ENCODE peak calls at places on chromosomes 16 and 17, in nine cellular contexts. M is NCI-H2081; G is T-helper 17 cell; U is stimulated activated CD8-positive, alpha-beta memory T cell treated with anti-CD3 and anti-CD28 coated beads, Interleukin-15, amount 100 ng/mL, for 24 hours; J is T-helper 1 cell; E is activated T-cell treated with anti-CD3 and anti-CD28 coated beads for 1 hour; O is brain microvascular endothelial cell; W is endothelial cell; B is epithelial cell of esophagus. T is an unnamed sample.

GRCh38 chr16:72198021-72198420 is 26.1 kb upstream of the PMFBP1 start:
- DNase-seq in B (no peak), O (peak), E (no peak), G (no peak), U (no peak), J (no peak), W (no peak), M (no peak), T (no peak)

GRCh38 chr17:38464723-38465419 is 36.6 kb downstream of the ARHGAP23 start:
- DNase-seq in W (no peak), E (no peak), M (no peak), G (no peak), J (no peak), B (peak), O (peak), U (no peak), T (no peak)

GRCh38 chr17:16988749-16989229 is 16.9 kb upstream of the TNFRSF13B start:
- DNase-seq in E (no peak), O (no peak), U (no peak), W (no peak), G (no peak), M (no peak), J (no peak), B (no peak), T (no peak)

GRCh38 chr17:31511583-31511982 is 120.1 kb downstream of the RAB11FIP4 start:
- DNase-seq in U (no peak), W (no peak), E (no peak), G (no peak), M (no peak), B (no peak), J (no peak), O (no peak), T (no peak)

GRCh38 chr16:48500981-48501380 is 109.0 kb downstream of the N4BP1 start:
- DNase-seq in J (no peak), O (no peak), B (no peak), M (no peak), U (no peak), E (no peak), G (no peak), W (no peak), T (no peak)

GRCh38 chr16:85240982-85241924 is 129.0 kb upstream of the CIBAR2 start:
- DNase-seq in E (no peak), G (no peak), U (no peak), M (no peak), W (no peak), J (no peak), B (no peak), O (no peak), T (no peak)

GRCh38 chr16:55373489-55373832 is 49.5 kb downstream of the IRX6 start:
- DNase-seq in O (no peak), B (no peak), G (no peak), M (no peak), W (no peak), J (no peak), U (no peak), E (no peak), T (no peak)

GRCh38 chr16:81600275-81600674 is 155.7 kb downstream of the CMIP start:
- DNase-seq in O (peak), B (peak), M (no peak), G (no peak), E (no peak), W (no peak), J (no peak), U (no peak), T (no peak)

GRCh38 chr16:18041864-18042834 is 294.4 kb downstream of the NPIPA8 start:
- DNase-seq in M (no peak), O (no peak), B (no peak), E (no peak), G (no peak), W (no peak), U (no peak), J (no peak), T (no peak)

GRCh38 chr17:9011001-9011400 is 10.3 kb upstream of the NTN1 start:
- DNase-seq in M (no peak), W (no peak), G (no peak), B (no peak), E (no peak), O (no peak), U (no peak), J (no peak), T (no peak)

GRCh38 chr17:40854175-40854814 is 12.7 kb downstream of the KRT12 start:
- DNase-seq in O (peak), J (no peak), B (peak), G (no peak), U (no peak), E (no peak), W (no peak), M (no peak), T (no peak)

GRCh38 chr16:55340445-55340844 is 16.4 kb downstream of the IRX6 start:
- DNase-seq in B (no peak), W (no peak), M (no peak), G (no peak), O (no peak), E (no peak), J (no peak), U (no peak), T (no peak)

GRCh38 chr17:34756670-34757021 is 177.3 kb downstream of the TMEM132E start:
- DNase-seq in M (no peak), O (no peak), B (no peak), E (no peak), G (no peak), W (no peak), U (no peak), J (no peak), T (no peak)

GRCh38 chr16:70680495-70681381 is 5.1 kb downstream of the MTSS2 start:
- DNase-seq in W (peak), G (no peak), J (no peak), M (no peak), O (no peak), E (no peak), B (no peak), U (no peak), T (no peak)

GRCh38 chr16:3953728-3954410 is 73.4 kb upstream of the CREBBP start:
- DNase-seq in J (no peak), U (no peak), M (no peak), B (no peak), W (no peak), G (no peak), E (no peak), O (no peak), T (no peak)

GRCh38 chr16:12271006-12271405 is 294.5 kb downstream of the SNX29 start:
- DNase-seq in J (no peak), W (peak), B (peak), O (no peak), M (no peak), G (no peak), U (no peak), E (no peak), T (no peak)

GRCh38 chr17:50363217-50364060 is 9.5 kb downstream of the MRPL27 start:
- DNase-seq in G (no peak), M (peak), O (peak), J (no peak), B (no peak), E (no peak), W (peak), U (no peak), T (no peak)

GRCh38 chr17:35161281-35161761 is 13.7 kb downstream of the UNC45B start:
- DNase-seq in M (no peak), B (peak), E (no peak), G (no peak), J (peak), O (no peak), W (no peak), U (no peak), T (no peak)

T was measured in activated effector memory CD4-positive, alpha-beta T cell treated with Interleukin-2 at 50 U/mL for 16 hours.